ENCODE peak calls at places on chromosomes 16 and 17, in seven cellular contexts. C, U, L, I, M, V and Y are unnamed samples.

GRCh38 chr17:77404812-77405581 is 264.2 kb downstream of the SEC14L1 start:
- DNase-seq in C (no peak), U (no peak), L (no peak), I (no peak), M (no peak), V (no peak), Y (no peak)

GRCh38 chr17:39197380-39198185 is at the start of gene CACNB1:
- DNase-seq in C (peak), U (peak), L (peak), I (peak), M (peak), V (peak), Y (peak)

GRCh38 chr16:84143784-84144199 is 1.2 kb downstream of the HSDL1 start:
- DNase-seq in C (no peak), U (no peak), L (peak), I (no peak), M (no peak), V (peak), Y (peak)

GRCh38 chr16:68246121-68246520 is 948 bp downstream of the PLA2G15 start:
- DNase-seq in C (no peak), U (no peak), L (no peak), I (no peak), M (no peak), V (no peak), Y (no peak)

GRCh38 chr16:78227855-78228254 is 128.4 kb downstream of the WWOX start:
- DNase-seq in C (no peak), U (peak), L (no peak), I (no peak), M (no peak), V (peak), Y (peak)

GRCh38 chr17:64080174-64080618 is 49.7 kb downstream of the ERN1 start:
- DNase-seq in C (no peak), U (no peak), L (no peak), I (no peak), M (no peak), V (no peak), Y (no peak)

GRCh38 chr16:25413962-25414361 is 156.3 kb upstream of the ZKSCAN2 start:
- DNase-seq in C (no peak), U (no peak), L (no peak), I (no peak), M (no peak), V (no peak), Y (no peak)

GRCh38 chr16:11252482-11252931 is 3.5 kb downstream of the SOCS1 start:
- DNase-seq in C (no peak), U (no peak), L (no peak), I (no peak), M (no peak), V (no peak), Y (no peak)

GRCh38 chr17:31388770-31389672 is 2.5 kb upstream of the RAB11FIP4 start:
- DNase-seq in C (no peak), U (peak), L (no peak), I (no peak), M (no peak), V (peak), Y (peak)

GRCh38 chr17:59371426-59372099 is 40.1 kb downstream of the YPEL2 start:
- DNase-seq in C (no peak), U (no peak), L (no peak), I (no peak), M (no peak), V (no peak), Y (no peak)

GRCh38 chr17:1460233-1460632 is 4.2 kb upstream of the CRK start:
- DNase-seq in C (peak), U (no peak), L (peak), I (no peak), M (no peak), V (no peak), Y (no peak)

GRCh38 chr17:7833795-7834553 is at the start of gene KDM6B:
- DNase-seq in C (peak), U (peak), L (peak), I (peak), M (peak), V (peak), Y (peak)

GRCh38 chr16:81921415-81921814 is 89.9 kb downstream of the SDR42E1 start:
- DNase-seq in C (no peak), U (no peak), L (no peak), I (no peak), M (no peak), V (no peak), Y (no peak)

GRCh38 chr16:86566966-86567700 is 504 bp downstream of the FOXC2 start:
- DNase-seq in C (no peak), U (peak), L (no peak), I (no peak), M (no peak), V (peak), Y (peak)

GRCh38 chr17:17944253-17944652 is 27.9 kb downstream of the TOM1L2 start:
- DNase-seq in C (no peak), U (no peak), L (no peak), I (no peak), M (no peak), V (no peak), Y (no peak)

GRCh38 chr16:4529085-4530060 is 9.2 kb downstream of the CDIP1 start:
- DNase-seq in C (no peak), U (peak), L (no peak), I (no peak), M (no peak), V (peak), Y (peak)

GRCh38 chr17:60390881-60391418 is 983 bp downstream of the USP32 start:
- DNase-seq in C (no peak), U (no peak), L (peak), I (peak), M (peak), V (peak), Y (peak)

GRCh38 chr17:18967806-18968744 is 16.1 kb downstream of the SLC5A10 start:
- DNase-seq in C (no peak), U (no peak), L (no peak), I (no peak), M (no peak), V (peak), Y (peak)

DNA sequence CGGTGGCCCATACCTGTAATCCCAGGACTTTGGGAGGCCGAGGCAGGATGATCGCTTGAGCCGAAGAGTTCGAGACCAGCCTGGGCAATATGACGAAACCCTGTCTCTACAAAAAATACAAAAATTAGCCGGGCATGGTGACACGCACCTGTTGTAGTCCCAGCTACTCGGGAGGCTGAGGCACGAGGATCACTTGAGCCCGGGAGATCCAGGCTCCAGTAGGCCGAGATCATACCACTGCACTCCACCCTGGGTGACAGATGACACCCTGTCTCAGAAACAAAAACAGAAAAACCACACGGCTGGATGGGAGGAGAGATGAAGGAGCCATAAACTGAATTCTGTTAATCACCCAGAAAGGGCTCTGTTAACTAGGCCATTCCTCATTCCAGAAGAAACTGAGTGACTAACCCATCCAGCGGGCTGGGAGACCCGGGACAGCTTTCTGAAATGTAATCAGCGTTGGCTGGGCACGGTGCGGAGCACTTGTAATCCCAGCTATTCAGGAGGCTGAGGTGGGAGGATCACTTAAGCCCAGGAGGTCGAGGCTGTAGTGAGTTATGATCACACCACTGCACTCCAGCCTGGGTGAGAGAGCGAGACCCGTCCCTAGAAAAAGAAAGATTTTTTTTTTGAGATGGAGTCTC is 641 bp upstream of the NT5C3B start:
- DNase-seq in C (no peak), U (no peak), L (no peak), I (no peak), M (no peak), V (no peak), Y (no peak)
- H3K27ac ChIP-seq in C (peak), U (no peak), L (no peak), I (no peak), M (no peak), V (no peak), Y (no peak)

GRCh38 chr17:80989586-80989913 is 2.1 kb upstream of the CHMP6 start:
- DNase-seq in C (no peak), U (no peak), L (no peak), I (no peak), M (peak), V (no peak), Y (no peak)

GRCh38 chr17:80992077-80992947 is 671 bp downstream of the CHMP6 start:
- DNase-seq in C (no peak), U (peak), L (no peak), I (no peak), M (peak), V (peak), Y (peak)

GRCh38 chr17:80991645-80992076 is at the start of gene CHMP6:
- DNase-seq in C (no peak), U (peak), L (peak), I (peak), M (peak), V (peak), Y (peak)

GRCh38 chr17:80992948-80993624 is 1.4 kb downstream of the CHMP6 start:
- DNase-seq in C (no peak), U (no peak), L (no peak), I (no peak), M (no peak), V (no peak), Y (peak)

DNA sequence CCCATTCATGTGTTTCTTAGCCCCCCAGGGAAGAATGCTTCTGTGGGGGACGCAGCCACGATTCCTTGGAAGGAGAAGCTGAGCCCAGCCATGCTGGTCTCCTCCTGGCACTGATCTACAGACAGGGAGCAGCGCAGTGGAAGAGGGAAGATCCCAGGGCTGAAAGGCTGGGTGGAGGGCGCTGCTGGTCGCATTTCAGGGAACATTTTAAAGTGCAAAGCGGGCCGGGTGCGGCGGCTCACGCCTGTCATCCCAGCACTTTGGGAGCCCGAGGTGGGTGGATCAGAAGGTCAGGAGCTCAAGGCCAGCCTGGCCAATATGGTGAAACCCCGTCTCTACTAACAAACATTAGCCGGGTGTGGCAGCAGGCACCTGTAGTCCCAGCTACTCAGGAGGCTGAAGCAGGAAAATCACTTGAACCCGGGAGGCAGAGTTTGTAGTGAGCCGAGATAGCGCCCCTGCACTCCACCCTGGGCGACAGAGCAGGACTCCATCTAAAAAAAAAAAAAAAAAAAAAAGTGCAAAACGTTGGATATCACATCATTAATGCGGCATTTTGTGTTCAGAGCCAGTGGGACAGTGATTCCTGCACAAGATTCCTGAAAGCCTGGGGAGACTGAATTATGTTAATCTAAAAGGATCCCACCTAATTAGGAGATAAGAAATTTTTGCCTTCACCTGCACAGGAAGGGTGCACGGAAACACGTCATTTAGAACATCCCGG is 558 bp upstream of the CHMP6 start:
- DNase-seq in C (no peak), U (no peak), L (no peak), I (no peak), M (peak), V (no peak), Y (peak)
- H3K27ac ChIP-seq in C (peak), U (no peak), L (no peak), I (no peak), M (peak), V (no peak), Y (no peak)

DNA sequence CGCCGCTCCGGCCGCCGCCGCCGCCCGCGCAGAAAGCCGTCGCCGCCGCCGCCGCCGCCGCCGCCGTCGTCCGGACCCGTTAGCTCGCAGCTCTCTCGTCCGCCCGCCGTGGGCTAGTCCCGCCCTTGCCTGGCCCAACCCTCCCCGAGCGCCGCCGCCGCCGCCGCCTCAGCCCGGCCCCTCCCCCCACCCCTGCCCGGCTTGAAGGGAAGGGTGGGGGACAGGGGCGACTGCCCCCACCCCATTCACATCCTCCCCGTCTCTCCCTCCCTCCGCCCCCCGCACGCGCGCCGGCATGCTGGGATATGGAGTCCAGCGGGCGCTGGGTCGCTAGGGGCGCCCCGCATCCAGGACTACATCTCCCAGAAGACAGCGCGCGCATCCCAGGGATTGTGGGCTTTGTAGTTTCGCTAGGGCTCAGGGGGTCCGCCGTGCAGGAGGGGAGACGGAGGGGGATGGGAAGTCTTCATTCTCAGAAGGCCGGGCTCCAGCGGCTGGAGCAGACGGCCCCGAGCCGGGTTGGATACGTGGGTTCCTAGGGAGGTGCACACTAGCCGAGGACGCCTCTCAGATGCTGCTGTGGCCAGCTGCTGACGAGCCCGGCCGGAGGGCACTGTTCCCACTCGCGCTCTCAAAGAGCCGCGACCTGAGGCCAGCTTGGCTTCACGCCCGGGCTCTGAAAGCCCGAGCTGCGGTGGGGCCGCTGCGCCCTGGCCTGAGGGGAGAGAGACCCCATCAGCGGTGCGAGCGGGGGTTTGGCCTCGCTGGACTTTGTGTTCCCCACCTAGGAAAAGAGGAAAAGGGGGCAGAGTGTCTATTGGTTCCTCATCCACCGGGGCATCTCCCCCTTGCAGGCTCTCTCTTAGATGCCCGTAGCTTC is at the start of gene ST3GAL2:
- DNase-seq in C (peak), U (peak), L (peak), I (peak), M (peak), V (peak), Y (peak)
- H3K27ac ChIP-seq in C (peak), U (no peak), L (no peak), I (peak), M (peak), V (peak), Y (peak)

DNA sequence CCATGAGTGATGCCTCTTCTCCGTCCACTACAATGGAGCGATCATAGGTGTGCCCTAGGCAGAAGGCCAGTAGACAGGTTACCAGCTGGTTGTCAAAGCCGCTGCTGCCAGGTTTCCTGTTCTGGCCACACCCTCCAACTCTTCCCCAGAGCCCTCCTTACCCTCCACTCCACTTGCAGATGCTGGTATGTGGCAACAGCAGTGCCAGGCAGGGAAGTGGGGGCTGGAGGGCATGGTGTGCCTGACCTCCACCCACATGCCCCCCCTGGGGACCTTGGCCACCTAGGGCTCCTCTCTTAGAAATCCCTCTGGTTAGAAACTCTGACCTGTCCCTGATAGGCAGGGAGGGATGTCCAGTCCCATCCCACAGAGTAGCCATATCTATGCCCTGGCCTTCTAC is 1.5 kb downstream of the RRAD start:
- DNase-seq in C (no peak), U (no peak), L (no peak), I (no peak), M (no peak), V (no peak), Y (no peak)
- H3K27ac ChIP-seq in C (no peak), U (no peak), L (no peak), I (no peak), M (no peak), V (peak), Y (no peak)

GRCh38 chr16:52643006-52643405 is 96.1 kb upstream of the TOX3 start:
- DNase-seq in C (no peak), U (no peak), L (no peak), I (no peak), M (no peak), V (no peak), Y (no peak)
- H3K27ac ChIP-seq in C (no peak), U (no peak), L (no peak), I (no peak), M (no peak), V (no peak), Y (no peak)